ENCODE peak calls at places on chromosomes 3 and 15, in ten cellular contexts. O is Calu3; E is stimulated activated CD8-positive, alpha-beta memory T cell treated with anti-CD3 and anti-CD28 coated beads, Interleukin-4, amount 100 ng/mL, for 1 hour; S is NCI-H748 treated with DMSO at 0.1 percent for 48 hours; D is T-helper 2 cell; M is fibroblast of gingiva; G is NCI-H1105; P is D341Med; Y is GM10248; Z is activated T-cell treated with anti-CD3 and anti-CD28 coated beads, Interleukin-2, amount 50 U/mL, for 4 hours. F is an unnamed sample.

GRCh38 chr3:183161552-183162345 is 785 bp downstream of the LAMP3 start:
- DNase-seq in Z (no peak), S (no peak), D (no peak), M (no peak), G (no peak), Y (peak), O (peak), E (no peak), P (no peak), F (no peak)

GRCh38 chr3:129840707-129841360 is 52.7 kb downstream of the TMCC1 start:
- DNase-seq in P (no peak), Z (no peak), G (no peak), D (no peak), E (no peak), O (no peak), M (no peak), S (no peak), Y (no peak), F (no peak)

GRCh38 chr3:60386311-60386710 is 864.9 kb downstream of the FHIT start:
- DNase-seq in M (no peak), P (no peak), E (no peak), S (no peak), O (no peak), Z (no peak), G (no peak), Y (no peak), D (no peak), F (no peak)

GRCh38 chr3:44186712-44187111 is 55.0 kb upstream of the TOPAZ1 start:
- DNase-seq in M (no peak), D (no peak), P (no peak), Z (no peak), O (no peak), E (no peak), Y (no peak), S (no peak), G (no peak), F (no peak)

GRCh38 chr3:14210843-14211594 is 32.4 kb downstream of the LSM3 start:
- DNase-seq in G (no peak), P (no peak), E (no peak), O (no peak), Z (no peak), Y (no peak), S (no peak), D (no peak), M (peak), F (no peak)

GRCh38 chr3:106332884-106333283 is 464.1 kb upstream of the CBLB start:
- DNase-seq in D (peak), P (no peak), Z (peak), G (no peak), O (peak), M (no peak), Y (no peak), E (no peak), S (no peak), F (no peak)

GRCh38 chr15:99961011-99961441 is 227.8 kb upstream of the LYSMD4 start:
- DNase-seq in P (peak), E (no peak), M (no peak), Y (peak), S (no peak), G (no peak), O (no peak), D (no peak), Z (no peak), F (no peak)

GRCh38 chr3:125032100-125032643 is 23.6 kb downstream of the HEG1 start:
- DNase-seq in O (no peak), E (no peak), Y (no peak), Z (no peak), P (no peak), D (no peak), S (no peak), M (no peak), G (no peak), F (no peak)

GRCh38 chr15:52263563-52263962 is 32.0 kb downstream of the MYO5C start:
- DNase-seq in G (no peak), E (no peak), O (no peak), D (no peak), M (no peak), P (no peak), Y (no peak), Z (no peak), S (no peak), F (no peak)